ENCODE peak calls at places on chromosome 12, in six cellular contexts. B, O, W, C, E and P are unnamed samples.

GRCh38 chr12:64066052-64066451 is 156.0 kb downstream of the KICS2 start:
- DNase-seq in B (no peak), O (no peak), W (no peak), C (peak), E (no peak), P (peak)

GRCh38 chr12:3170423-3171194 is 93.4 kb downstream of the TSPAN9 start:
- DNase-seq in B (peak), O (no peak), W (peak), C (peak), E (no peak), P (peak)

GRCh38 chr12:90075685-90076084 is 367.0 kb upstream of the ATP2B1 start:
- DNase-seq in B (no peak), O (no peak), W (no peak), C (no peak), E (no peak), P (no peak)

GRCh38 chr12:124296295-124296915 is 1.5 kb downstream of the RFLNA start:
- DNase-seq in B (peak), O (no peak), W (no peak), C (no peak), E (no peak), P (no peak)

GRCh38 chr12:106794369-106794768 is 19.9 kb downstream of the RIC8B start:
- DNase-seq in B (no peak), O (no peak), W (no peak), C (peak), E (no peak), P (no peak)

GRCh38 chr12:75711276-75711675 is 199.9 kb upstream of the KRR1 start:
- DNase-seq in B (no peak), O (no peak), W (no peak), C (no peak), E (no peak), P (no peak)

GRCh38 chr12:76611533-76611932 is 52.0 kb upstream of the OSBPL8 start:
- DNase-seq in B (no peak), O (no peak), W (peak), C (peak), E (peak), P (peak)

GRCh38 chr12:120417917-120418316 is 20.0 kb upstream of the COX6A1 start:
- DNase-seq in B (no peak), O (no peak), W (no peak), C (no peak), E (no peak), P (no peak)

GRCh38 chr12:127552838-127553237 is 714.1 kb upstream of the TMEM132C start:
- DNase-seq in B (no peak), O (no peak), W (no peak), C (no peak), E (no peak), P (no peak)

GRCh38 chr12:11882301-11883019 is 188.3 kb upstream of the BCL2L14 start:
- DNase-seq in B (no peak), O (no peak), W (no peak), C (no peak), E (no peak), P (no peak)

GRCh38 chr12:102479099-102479887 is 1.1 kb downstream of the IGF1 start:
- DNase-seq in B (peak), O (no peak), W (no peak), C (no peak), E (peak), P (no peak)

GRCh38 chr12:84508325-84508861 is 404.2 kb downstream of the SLC6A15 start:
- DNase-seq in B (peak), O (peak), W (peak), C (peak), E (no peak), P (peak)

GRCh38 chr12:26153421-26154154 is 28.8 kb upstream of the BHLHE41 start:
- DNase-seq in B (peak), O (no peak), W (peak), C (peak), E (no peak), P (peak)

GRCh38 chr12:60230103-60230502 is 634.3 kb downstream of the SLC16A7 start:
- DNase-seq in B (no peak), O (no peak), W (no peak), C (peak), E (no peak), P (no peak)

GRCh38 chr12:104049278-104050257 is at the start of gene GLT8D2:
- DNase-seq in B (peak), O (no peak), W (peak), C (peak), E (no peak), P (peak)

GRCh38 chr12:3241621-3242020 is 164.4 kb downstream of the TSPAN9 start:
- DNase-seq in B (peak), O (no peak), W (no peak), C (no peak), E (no peak), P (no peak)

DNA sequence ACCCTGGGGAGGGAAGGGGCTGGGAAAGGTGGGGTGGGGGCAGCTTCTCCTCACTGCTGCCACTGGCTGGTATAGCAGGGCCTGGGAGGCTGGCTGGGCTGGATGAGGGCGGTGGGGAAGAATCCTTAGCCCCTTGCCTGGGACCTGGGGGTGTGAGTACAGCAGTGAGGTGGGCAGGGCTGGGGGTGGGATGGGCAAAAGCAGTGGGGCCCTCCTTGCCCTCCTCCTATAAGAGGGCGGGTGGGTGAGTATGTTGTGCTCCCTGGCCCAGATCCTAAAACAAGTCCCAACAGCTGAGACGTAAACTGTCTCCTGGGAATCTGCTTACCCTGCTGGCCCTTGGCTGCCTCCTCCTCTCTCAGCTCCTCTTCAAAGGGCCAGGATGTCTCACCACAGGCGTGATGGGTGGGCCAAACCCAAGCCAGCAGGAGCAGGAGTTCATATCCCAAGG is 2.2 kb downstream of the NCKAP5L start:
- DNase-seq in B (no peak), O (no peak), W (peak), C (no peak), E (no peak), P (peak)
- H3K4me3 ChIP-seq in B (no peak), O (no peak), W (peak), C (peak), E (no peak), P (peak)

GRCh38 chr12:108495054-108495453 is 20.0 kb upstream of the FICD start:
- DNase-seq in B (no peak), O (peak), W (peak), C (no peak), E (peak), P (peak)
- TF ChIP-seq CTCF in B (peak), O (peak), W (peak), C (peak), E (peak), P (peak)

GRCh38 chr12:121577443-121578180 is 3.2 kb downstream of the KDM2B start:
- DNase-seq in B (no peak), O (no peak), W (no peak), C (no peak), E (peak), P (no peak)

GRCh38 chr12:121575952-121576615 is 4.7 kb downstream of the KDM2B start:
- DNase-seq in B (no peak), O (no peak), W (no peak), C (no peak), E (no peak), P (peak)

GRCh38 chr12:121575051-121575450 is 5.8 kb downstream of the KDM2B start:
- DNase-seq in B (no peak), O (no peak), W (no peak), C (no peak), E (no peak), P (no peak)

GRCh38 chr12:121578230-121579189 is 2.3 kb downstream of the KDM2B start:
- DNase-seq in B (no peak), O (no peak), W (no peak), C (no peak), E (no peak), P (peak)

GRCh38 chr12:121576851-121577391 is 3.9 kb downstream of the KDM2B start:
- DNase-seq in B (no peak), O (peak), W (peak), C (peak), E (peak), P (peak)
- H3K4me3 ChIP-seq in B (no peak), O (peak), W (no peak), C (peak), E (no peak), P (peak)

DNA sequence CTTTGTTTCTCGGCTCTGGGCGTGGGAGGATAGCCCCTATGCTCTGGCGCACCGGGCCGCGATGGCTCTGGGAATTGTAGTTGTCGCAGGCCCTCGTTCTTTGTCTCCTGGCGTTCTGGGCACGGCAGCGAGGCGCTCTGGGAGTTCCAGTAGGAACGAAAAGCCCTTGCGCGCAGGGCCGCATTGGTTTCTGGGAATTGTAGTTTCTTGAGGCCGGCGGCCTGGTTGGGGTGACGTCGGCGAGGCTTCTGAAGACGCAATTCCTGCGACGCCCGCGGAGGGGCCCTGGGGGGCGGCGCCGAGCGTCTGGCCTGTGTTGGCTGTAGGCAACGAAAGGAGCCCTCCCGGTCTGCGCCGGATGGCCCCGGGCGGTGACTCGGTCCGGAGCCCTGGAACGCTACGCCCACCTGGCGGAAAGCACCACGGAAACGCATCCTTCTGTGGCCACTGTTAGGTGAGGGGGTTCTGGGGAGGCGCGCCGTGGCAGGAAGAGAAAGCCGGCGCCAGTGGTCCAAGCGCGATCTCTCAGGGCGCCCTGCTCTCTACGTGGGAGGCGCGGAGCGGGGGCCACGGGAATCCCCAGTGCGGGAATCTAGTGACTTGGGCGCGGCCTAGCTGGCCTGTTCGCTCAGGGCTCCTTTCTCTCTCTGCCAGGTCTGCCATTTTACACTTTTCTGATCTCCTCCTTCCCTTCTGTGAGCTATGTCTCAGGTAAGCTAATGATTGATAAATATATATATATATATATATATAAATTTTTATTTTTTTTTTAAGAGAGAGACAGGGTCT is at the start of gene ZNF140:
- DNase-seq in B (peak), O (peak), W (peak), C (peak), E (peak), P (peak)
- TF ChIP-seq CTCF in B (no peak), O (peak), W (no peak), C (no peak), E (no peak), P (peak)

DNA sequence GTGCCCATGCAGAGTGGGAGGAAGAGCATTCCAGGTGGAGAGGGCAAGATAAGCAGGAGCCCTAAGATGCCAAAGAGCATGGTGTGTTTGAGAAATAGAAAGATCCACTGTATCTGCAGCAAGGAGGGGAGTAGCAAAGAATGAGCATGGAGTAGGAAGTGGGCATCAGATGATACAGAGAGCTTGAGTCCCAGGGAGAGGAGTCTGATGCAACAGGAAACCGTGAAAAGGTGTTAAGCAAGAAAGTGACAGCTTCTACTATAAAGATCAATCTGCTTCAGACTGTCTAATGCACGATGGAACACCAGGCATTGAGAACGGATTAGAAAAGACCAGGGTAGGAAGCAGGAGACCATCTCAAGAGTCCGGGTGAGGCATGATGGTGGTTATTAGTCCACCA is 12.3 kb upstream of the GPRC5D start:
- DNase-seq in B (no peak), O (peak), W (no peak), C (no peak), E (no peak), P (no peak)
- H3K4me3 ChIP-seq in B (no peak), O (no peak), W (no peak), C (no peak), E (no peak), P (no peak)